ENCODE peak calls at places on chromosomes 1 and 21, in nine cellular contexts. T is body of pancreas, X is IMR-90, L is stomach, P is sigmoid colon, N is breast epithelium, Z is ovary, J is HepG2, O is gastrocnemius medialis. A is an unnamed sample.

GRCh38 chr1:68049941-68050878 is at the start of gene DIRAS3:
- DNase-seq in T (peak; percentile 78), X (peak; percentile 60), L (no peak), P (no peak), N (peak; percentile 29), Z (peak; percentile 74), J (no peak), O (peak; percentile 21), A (peak; percentile 46)

GRCh38 chr21:16195896-16196443 is 466.2 kb downstream of the USP25 start:
- DNase-seq in T (no peak), X (no peak), L (no peak), P (no peak), N (no peak), Z (no peak), J (no peak), O (no peak), A (no peak)

GRCh38 chr1:229848762-229849677 is 218.0 kb upstream of the GALNT2 start:
- DNase-seq in T (no peak), X (peak; percentile 26), L (no peak), P (no peak), N (no peak), Z (no peak), J (peak; percentile 38), O (no peak), A (no peak)

GRCh38 chr1:182389619-182390047 is 2.0 kb downstream of the GLUL start:
- DNase-seq in T (peak; percentile 83), X (no peak), L (no peak), P (peak; percentile 78), N (peak; percentile 45), Z (no peak), J (peak; percentile 38), O (peak; percentile 60), A (peak; percentile 36)

GRCh38 chr1:248918126-248918525 is 12.1 kb downstream of the PGBD2 start:
- DNase-seq in T (no peak), X (no peak), L (no peak), P (no peak), N (no peak), Z (no peak), J (no peak), O (no peak), A (no peak)

GRCh38 chr1:152111515-152111968 is 3.7 kb downstream of the TCHH start:
- DNase-seq in T (peak; percentile 10), X (peak; percentile 34), L (no peak), P (no peak), N (no peak), Z (no peak), J (no peak), O (no peak), A (no peak)

GRCh38 chr1:209805875-209806760 is at the start of gene IRF6:
- DNase-seq in T (peak; percentile 97), X (peak; percentile 51), L (peak; percentile 98), P (peak; percentile 69), N (peak; percentile 96), Z (peak; percentile 84), J (no peak), O (peak; percentile 39), A (peak; percentile 54)

GRCh38 chr1:4653796-4654715 is at the start of gene AJAP1:
- DNase-seq in T (no peak), X (no peak), L (no peak), P (no peak), N (no peak), Z (peak; percentile 48), J (no peak), O (no peak), A (no peak)

GRCh38 chr1:201513498-201514243 is 6.7 kb upstream of the CSRP1 start:
- DNase-seq in T (no peak), X (no peak), L (no peak), P (peak; percentile 55), N (no peak), Z (no peak), J (no peak), O (no peak), A (peak; percentile 23)

DNA sequence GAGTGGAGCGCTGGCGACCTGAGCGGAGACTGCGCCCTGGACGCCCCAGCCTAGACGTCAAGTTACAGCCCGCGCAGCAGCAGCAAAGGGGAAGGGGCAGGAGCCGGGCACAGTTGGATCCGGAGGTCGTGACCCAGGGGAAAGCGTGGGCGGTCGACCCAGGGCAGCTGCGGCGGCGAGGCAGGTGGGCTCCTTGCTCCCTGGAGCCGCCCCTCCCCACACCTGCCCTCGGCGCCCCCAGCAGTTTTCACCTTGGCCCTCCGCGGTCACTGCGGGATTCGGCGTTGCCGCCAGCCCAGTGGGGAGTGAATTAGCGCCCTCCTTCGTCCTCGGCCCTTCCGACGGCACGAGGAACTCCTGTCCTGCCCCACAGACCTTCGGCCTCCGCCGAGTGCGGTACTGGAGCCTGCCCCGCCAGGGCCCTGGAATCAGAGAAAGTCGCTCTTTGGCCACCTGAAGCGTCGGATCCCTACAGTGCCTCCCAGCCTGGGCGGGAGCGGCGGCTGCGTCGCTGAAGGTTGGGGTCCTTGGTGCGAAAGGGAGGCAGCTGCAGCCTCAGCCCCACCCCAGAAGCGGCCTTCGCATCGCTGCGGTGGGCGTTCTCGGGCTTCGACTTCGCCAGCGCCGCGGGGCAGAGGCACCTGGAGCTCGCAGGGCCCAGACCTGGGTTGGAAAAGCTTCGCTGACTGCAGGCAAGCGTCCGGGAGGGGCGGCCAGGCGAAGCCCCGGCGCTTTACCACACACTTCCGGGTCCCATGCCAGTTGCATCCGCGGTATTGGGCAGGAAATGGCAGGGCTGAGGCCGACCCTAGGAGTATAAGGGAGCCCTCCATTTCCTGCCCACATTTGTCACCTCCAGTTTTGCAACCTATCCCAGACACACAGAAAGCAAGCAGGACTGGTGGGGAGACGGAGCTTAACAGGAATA is 4.2 kb downstream of the TFAP2E start:
- DNase-seq in T (no peak), X (no peak), L (peak; percentile 53), P (no peak), N (no peak), Z (no peak), J (no peak), O (no peak), A (no peak)
- TF ChIP-seq POLR2A in T (no peak), X (no peak), L (no peak), P (no peak), N (no peak), Z (no peak), J (no peak), O (no peak), A (no peak)

DNA sequence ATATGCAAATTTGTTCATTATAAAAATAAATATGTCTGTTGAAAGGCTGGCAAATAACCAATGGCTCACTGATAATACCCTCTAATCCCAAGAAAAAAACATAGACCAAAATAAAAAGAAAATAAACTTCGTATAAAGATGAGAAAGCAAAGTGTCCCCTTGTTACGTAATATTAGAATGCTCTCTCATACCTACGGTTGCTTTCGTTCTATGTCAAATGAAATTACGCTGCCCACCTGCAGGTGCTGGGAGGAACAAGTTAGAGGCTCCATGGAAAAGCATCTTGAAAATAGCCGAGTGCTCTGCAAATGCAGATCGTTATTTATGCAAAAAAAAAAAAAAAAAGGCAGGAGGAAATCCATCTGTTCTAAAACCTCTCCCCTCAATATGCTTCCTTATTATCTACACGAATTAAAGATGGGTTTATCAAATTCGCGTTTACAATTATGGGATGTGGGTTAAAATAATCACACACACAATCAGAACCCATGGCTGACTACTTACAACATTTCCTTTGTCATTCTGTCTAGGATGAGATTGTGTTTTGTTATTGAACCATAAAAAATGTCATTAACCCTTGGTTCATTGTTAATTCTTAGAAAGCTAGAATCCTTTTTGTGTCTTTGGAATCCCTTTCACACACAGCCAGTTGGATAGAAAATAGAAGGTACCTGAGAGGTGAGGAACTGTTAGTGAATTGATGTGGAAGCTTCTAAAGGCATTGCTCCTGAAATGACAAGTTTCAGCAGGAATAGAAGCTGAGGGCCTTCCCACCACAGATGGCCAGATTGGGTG is 268.6 kb downstream of the SETD4 start:
- DNase-seq in T (no peak), X (no peak), L (no peak), P (no peak), N (no peak), Z (no peak), J (no peak), O (no peak), A (no peak)
- H3K27ac ChIP-seq in T (no peak overlapping the region), X (no peak overlapping the region), L (no peak overlapping the region), P (no peak overlapping the region), N (no peak overlapping the region), Z (no peak overlapping the region), J (no peak overlapping the region), O (no peak overlapping the region), A (no peak overlapping the region)

GRCh38 chr1:112063781-112064180 is 74.3 kb upstream of the KCND3 start:
- DNase-seq in T (no peak), X (no peak), L (no peak), P (no peak), N (no peak), Z (no peak), J (no peak), O (no peak), A (no peak)

GRCh38 chr1:112060266-112060665 is 70.8 kb upstream of the KCND3 start:
- DNase-seq in T (no peak), X (no peak), L (no peak), P (no peak), N (no peak), Z (no peak), J (no peak), O (no peak), A (no peak)

GRCh38 chr1:112061056-112061455 is 71.6 kb upstream of the KCND3 start:
- DNase-seq in T (no peak), X (no peak), L (no peak), P (no peak), N (no peak), Z (no peak), J (no peak), O (no peak), A (no peak)

GRCh38 chr1:112064344-112064743 is 74.9 kb upstream of the KCND3 start:
- DNase-seq in T (no peak), X (no peak), L (no peak), P (no peak), N (no peak), Z (no peak), J (no peak), O (no peak), A (no peak)

DNA sequence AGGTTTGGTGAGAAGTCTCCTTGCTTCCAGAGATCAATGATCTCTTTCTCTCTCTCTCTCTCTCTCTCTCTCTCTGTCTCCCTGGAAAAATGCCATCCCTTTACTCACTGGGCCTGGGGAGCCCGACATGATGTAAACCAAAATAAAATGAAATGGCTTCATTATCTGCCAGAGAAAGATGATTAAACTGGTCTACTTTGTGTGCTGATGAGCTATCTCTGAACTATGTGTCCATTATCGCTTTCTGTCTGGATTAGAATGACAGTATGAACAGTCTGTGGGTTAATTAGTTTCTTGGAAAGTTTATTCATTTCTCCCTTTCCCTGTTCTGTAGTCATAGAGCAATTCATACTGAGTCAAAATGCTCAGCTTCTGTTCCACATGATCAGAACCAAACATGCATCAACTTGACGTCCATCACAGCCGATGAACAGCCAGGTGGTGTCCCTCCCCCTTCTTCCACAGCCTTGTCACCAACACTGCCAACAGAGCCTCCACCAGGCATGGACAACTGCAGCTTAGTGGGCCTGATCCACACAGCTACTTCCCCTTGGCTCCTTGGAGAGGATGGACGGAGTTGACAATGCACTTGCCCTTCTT is 72.5 kb upstream of the KCND3 start:
- DNase-seq in T (no peak), X (no peak), L (no peak), P (no peak), N (no peak), Z (no peak), J (no peak), O (no peak), A (no peak)
- H3K27me3 ChIP-seq in T (no peaks in the 10 kb centered on the region), X (no peaks in the 10 kb centered on the region), L (no peaks in the 10 kb centered on the region), P (no peaks in the 10 kb centered on the region), N (no peaks in the 10 kb centered on the region), Z (no peaks in the 10 kb centered on the region), J (no peaks in the 10 kb centered on the region), O (no peaks in the 10 kb centered on the region), A (no peaks in the 10 kb centered on the region)

GRCh38 chr1:54866801-54867716 is 19.9 kb downstream of the DHCR24 start:
- DNase-seq in T (no peak), X (no peak), L (peak; percentile 60), P (no peak), N (no peak), Z (no peak), J (peak; percentile 49), O (no peak), A (no peak)
- TF ChIP-seq POLR2A in T (no peak), X (no peak), L (no peak), P (no peak), N (no peak), Z (no peak), J (no peak), O (no peak), A (no peak)

A was measured in uterus.